ENCODE peak calls at places on chromosomes 6 and 20, in seven cellular contexts. Z is HAP-1; G is heart right ventricle; B is KG1; D is MCF 10A; J is stimulated activated CD4-positive, alpha-beta T cell treated with anti-CD3 and anti-CD28 coated beads, Interleukin-1b, Interleukin-23, amount 100 ng/mL, for 24 hours; Y is fibroblast of the aortic adventitia. C is an unnamed sample.
A peak's percentile ranks its signal among the peaks of the same experiment; 100 is the strongest.

GRCh38 chr6:133757330-133757729 is 131.6 kb upstream of the TCF21 start:
- DNase-seq in J (no peak), B (no peak), G (no peak), D (no peak), Y (peak; percentile 76), Z (no peak), C (no peak)

GRCh38 chr6:130927305-130927704 is 100.1 kb downstream of the SMLR1 start:
- DNase-seq in J (no peak), Y (no peak), B (no peak), G (no peak), D (peak; percentile 43), Z (no peak), C (peak; percentile 62)

GRCh38 chr6:121305957-121306607 is 28.2 kb downstream of the TBC1D32 start:
- DNase-seq in J (no peak), G (no peak), Y (peak; percentile 48), D (peak; percentile 64), Z (peak; percentile 62), B (peak; percentile 3), C (peak; percentile 37)

GRCh38 chr6:42448906-42449659 is 2.6 kb downstream of the TRERF1 start:
- DNase-seq in G (no peak), B (no peak), J (no peak), Z (no peak), Y (peak; percentile 20), D (no peak), C (no peak)

GRCh38 chr6:16240618-16241320 is 2.4 kb downstream of the GMPR start:
- DNase-seq in G (no peak), D (no peak), B (no peak), Z (no peak), Y (no peak), J (no peak), C (no peak)

GRCh38 chr6:89610149-89610642 is 28.4 kb downstream of the LYRM2 start:
- DNase-seq in Y (peak; percentile 44), D (peak; percentile 63), G (peak; percentile 74), B (peak; percentile 47), Z (peak; percentile 60), J (peak; percentile 72), C (peak; percentile 6)

GRCh38 chr6:166627875-166628849 is 1.1 kb upstream of the RPS6KA2 start:
- DNase-seq in B (peak; percentile 18), Z (peak; percentile 44), J (peak; percentile 12), Y (peak; percentile 51), D (peak; percentile 27), G (peak; percentile 87), C (peak; percentile 30)

GRCh38 chr20:15487682-15488081 is 1085.6 kb downstream of the KIF16B start:
- DNase-seq in G (no peak), D (no peak), Y (no peak), Z (no peak), J (no peak), B (no peak), C (no peak)

GRCh38 chr6:157333956-157334355 is 10.6 kb upstream of the TMEM242 start:
- DNase-seq in D (no peak), Y (no peak), Z (no peak), J (no peak), G (no peak), B (no peak), C (no peak)

GRCh38 chr6:165686966-165687365 is 23.9 kb upstream of the PDE10A start:
- DNase-seq in B (no peak), J (no peak), G (no peak), Z (no peak), Y (no peak), D (no peak), C (no peak)

GRCh38 chr6:168149015-168149414 is 70.0 kb upstream of the FRMD1 start:
- DNase-seq in G (no peak), B (no peak), Y (no peak), D (no peak), Z (no peak), J (no peak), C (no peak)

GRCh38 chr6:110513001-110513400 is 36.6 kb upstream of the SLC22A16 start:
- DNase-seq in G (no peak), D (peak; percentile 92), J (no peak), Y (peak; percentile 94), B (no peak), Z (peak; percentile 61), C (peak; percentile 43)

GRCh38 chr6:19205076-19205475 is 632.1 kb upstream of the ID4 start:
- DNase-seq in G (no peak), D (no peak), B (no peak), J (no peak), Z (no peak), Y (no peak), C (no peak)

GRCh38 chr6:143441680-143442359 is 8.7 kb downstream of the ADAT2 start:
- DNase-seq in G (no peak), D (peak; percentile 38), B (no peak), Y (peak; percentile 68), Z (no peak), J (no peak), C (peak; percentile 71)

GRCh38 chr6:10690651-10691445 is 3.6 kb downstream of the C6orf52 start:
- DNase-seq in G (no peak), J (no peak), D (no peak), Z (peak; percentile 53), Y (peak; percentile 2), B (no peak), C (no peak)

GRCh38 chr6:155185544-155185943 is 78.3 kb upstream of the CLDN20 start:
- DNase-seq in Z (peak; percentile 40), G (no peak), Y (no peak), B (no peak), D (peak; percentile 43), J (no peak), C (peak; percentile 92)

GRCh38 chr6:34560366-34561226 is 4.5 kb upstream of the SPDEF start:
- DNase-seq in J (no peak), Y (peak; percentile 20), B (no peak), Z (no peak), G (no peak), D (no peak), C (peak; percentile 62)

GRCh38 chr6:2733736-2734480 is 16.8 kb downstream of the MYLK4 start:
- DNase-seq in B (no peak), Z (no peak), Y (no peak), G (peak; percentile 62), J (no peak), D (no peak), C (no peak)

GRCh38 chr20:48685300-48685699 is 142.5 kb downstream of the PREX1 start:
- DNase-seq in Z (no peak), J (no peak), D (no peak), Y (no peak), B (no peak), G (no peak), C (no peak)

GRCh38 chr20:35288325-35289060 is 3.7 kb downstream of the FAM83C start:
- DNase-seq in Z (no peak), D (no peak), G (no peak), Y (no peak), J (no peak), B (no peak), C (no peak)

GRCh38 chr20:48002517-48002970 is 217.3 kb upstream of the SULF2 start:
- DNase-seq in Y (no peak), J (no peak), G (no peak), D (no peak), B (no peak), Z (no peak), C (no peak)

GRCh38 chr20:41978246-41978790 is 360.1 kb upstream of the CHD6 start:
- DNase-seq in J (no peak), D (no peak), B (no peak), G (no peak), Z (no peak), Y (no peak), C (no peak)

GRCh38 chr6:393391-394221 is 2.1 kb downstream of the IRF4 start:
- DNase-seq in Y (no peak), D (no peak), G (no peak), Z (no peak), J (no peak), B (no peak), C (no peak)